ENCODE peak calls at places on chromosomes 16 and 17, in ten cellular contexts. X, C, Q, K, G, T, H, Z, O and S are unnamed samples.
A peak's percentile ranks its signal among the peaks of the same experiment; 100 is the strongest.

GRCh38 chr17:66950325-66950724 is 14.2 kb upstream of the CACNG4 start:
- DNase-seq in X (no peak), C (no peak), Q (no peak), K (no peak), G (no peak), T (no peak), H (no peak), Z (no peak), O (no peak), S (no peak)

GRCh38 chr16:1713933-1714332 is 7.9 kb downstream of the MAPK8IP3 start:
- DNase-seq in X (no peak), C (no peak), Q (no peak), K (peak; percentile 85), G (peak; percentile 17), T (no peak), H (no peak), Z (no peak), O (no peak), S (no peak)

GRCh38 chr17:17112628-17113200 is 70.5 kb downstream of the MPRIP start:
- DNase-seq in X (no peak), C (no peak), Q (no peak), K (no peak), G (no peak), T (no peak), H (no peak), Z (no peak), O (no peak), S (no peak)

GRCh38 chr16:15046692-15047376 is 9.0 kb downstream of the NTAN1 start:
- DNase-seq in X (no peak), C (no peak), Q (no peak), K (no peak), G (no peak), T (no peak), H (no peak), Z (no peak), O (no peak), S (no peak)

GRCh38 chr16:56329887-56330286 is 95.5 kb downstream of the AMFR start:
- DNase-seq in X (no peak), C (no peak), Q (no peak), K (no peak), G (no peak), T (no peak), H (no peak), Z (no peak), O (no peak), S (no peak)

GRCh38 chr16:84271866-84272265 is 22.8 kb upstream of the WFDC1 start:
- DNase-seq in X (no peak), C (no peak), Q (no peak), K (no peak), G (no peak), T (no peak), H (no peak), Z (no peak), O (no peak), S (no peak)

GRCh38 chr17:48522031-48522593 is 8.7 kb downstream of the HOXB1 start:
- DNase-seq in X (peak; percentile 58), C (no peak), Q (no peak), K (no peak), G (no peak), T (no peak), H (peak; percentile 27), Z (no peak), O (peak; percentile 50), S (no peak)

GRCh38 chr17:43645765-43646481 is 15.8 kb downstream of the MEOX1 start:
- DNase-seq in X (no peak), C (peak; percentile 92), Q (peak; percentile 42), K (peak; percentile 88), G (no peak), T (peak; percentile 89), H (peak; percentile 53), Z (no peak), O (no peak), S (no peak)

GRCh38 chr16:59826767-59827166 is 1092.7 kb upstream of the GOT2 start:
- DNase-seq in X (no peak), C (no peak), Q (no peak), K (no peak), G (no peak), T (no peak), H (no peak), Z (no peak), O (no peak), S (no peak)

GRCh38 chr17:77356109-77356689 is 215.4 kb downstream of the SEC14L1 start:
- DNase-seq in X (no peak), C (peak; percentile 63), Q (peak; percentile 66), K (no peak), G (no peak), T (no peak), H (no peak), Z (peak; percentile 83), O (no peak), S (peak; percentile 14)

GRCh38 chr17:81711814-81712467 is at the start of gene SLC25A10:
- DNase-seq in X (peak; percentile 64), C (no peak), Q (peak; percentile 91), K (peak; percentile 92), G (no peak), T (peak; percentile 70), H (peak; percentile 55), Z (no peak), O (peak; percentile 49), S (peak; percentile 94)
- H3K27ac ChIP-seq in X (peak within 1 kb of the TSS; percentile 45), C (peak within 1 kb of the TSS; percentile 85), Q (peak within 1 kb of the TSS; percentile 69), K (peak within 1 kb of the TSS; percentile 82), G (peak within 1 kb of the TSS; percentile 92), T (peak within 1 kb of the TSS; percentile 77), H (peak within 1 kb of the TSS; percentile 71), Z (peak within 1 kb of the TSS; percentile 75), O (peak within 1 kb of the TSS; percentile 75), S (peak within 1 kb of the TSS; percentile 79)

DNA sequence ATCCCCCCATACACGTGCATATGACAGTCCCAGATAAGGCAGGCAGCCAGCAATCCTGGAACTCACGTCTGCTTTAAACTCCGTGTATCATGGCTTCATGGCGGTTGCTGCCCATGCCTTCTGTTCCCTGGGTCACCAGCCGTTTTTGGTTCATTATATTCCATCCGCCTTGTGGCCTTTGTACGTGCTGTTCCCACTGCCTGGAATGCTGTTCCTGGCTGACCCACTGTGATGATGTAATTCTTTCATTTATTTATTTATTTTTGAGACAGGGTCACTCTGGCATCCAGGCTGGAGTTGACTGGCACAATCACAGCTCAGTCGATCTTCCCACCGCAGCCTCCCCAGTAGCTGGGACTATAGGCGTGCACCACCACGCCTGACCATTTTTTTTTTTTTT is 136.7 kb upstream of the GSE1 start:
- DNase-seq in X (no peak), C (no peak), Q (no peak), K (no peak), G (no peak), T (no peak), H (no peak), Z (no peak), O (no peak), S (no peak)
- H3K4me1 ChIP-seq in X (peaks cover 5% of the 10 kb centered on the region), C (peaks cover 36% of the 10 kb centered on the region), Q (peaks cover 29% of the 10 kb centered on the region), K (peaks cover 11% of the 10 kb centered on the region), G (peaks cover 11% of the 10 kb centered on the region), T (no peaks in the 10 kb centered on the region), H (no peaks in the 10 kb centered on the region), Z (peaks cover 25% of the 10 kb centered on the region), O (peaks cover 12% of the 10 kb centered on the region), S (no peaks in the 10 kb centered on the region)

DNA sequence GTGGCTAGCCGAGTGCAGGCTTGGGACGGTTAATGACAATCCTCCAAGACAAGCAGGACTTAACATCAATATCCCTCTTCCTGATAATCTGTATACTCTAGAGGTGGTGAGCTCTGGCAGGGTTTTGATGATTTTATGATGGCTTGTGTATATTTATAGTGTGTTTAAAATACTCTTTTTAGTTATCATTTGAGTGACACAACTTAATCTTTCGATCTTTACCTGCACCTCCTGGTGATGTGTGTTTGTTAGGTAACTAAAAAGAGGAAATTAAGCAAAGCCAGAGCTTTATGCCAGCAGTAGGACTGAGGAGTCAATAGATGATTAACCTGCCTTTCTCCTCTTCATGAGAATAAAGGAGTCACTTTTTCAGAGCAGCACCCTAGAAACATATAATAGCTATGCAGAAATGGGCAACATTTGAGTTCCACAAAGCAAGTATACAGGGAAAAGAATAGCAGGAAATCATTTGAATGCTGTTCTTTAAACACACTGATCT is 210.5 kb downstream of the IRX3 start:
- DNase-seq in X (no peak), C (no peak), Q (no peak), K (no peak), G (no peak), T (no peak), H (no peak), Z (no peak), O (no peak), S (no peak)
- TF ChIP-seq POLR2A in X (no peak), C (no peak), Q (no peak), K (no peak), G (no peak), T (no peak), H (no peak), Z (no peak), O (no peak), S (no peak)

DNA sequence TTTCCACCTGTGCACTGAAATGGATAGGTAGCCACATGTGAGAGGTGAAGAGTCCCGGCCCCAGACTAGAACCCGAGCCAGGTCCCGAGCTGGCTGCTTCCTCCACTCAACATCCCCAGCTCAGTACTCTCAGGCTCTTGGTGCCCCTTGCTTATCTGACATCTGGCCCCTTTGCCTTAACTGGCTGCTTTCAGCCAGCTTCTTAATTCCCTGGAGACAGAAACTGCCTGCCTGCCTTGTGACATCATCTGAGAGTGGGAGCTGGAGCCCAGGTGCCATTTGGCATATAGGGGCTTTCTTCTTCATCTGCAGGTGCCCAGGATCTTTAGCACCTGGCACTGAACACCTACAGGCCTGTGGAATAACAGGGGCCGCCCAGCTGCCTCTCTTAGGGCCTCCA is 8.9 kb downstream of the CHAD start:
- DNase-seq in X (no peak), C (no peak), Q (no peak), K (peak; percentile 29), G (no peak), T (no peak), H (no peak), Z (no peak), O (no peak), S (no peak)
- H3K27ac ChIP-seq in X (no peak overlapping the region), C (no peak overlapping the region), Q (no peak overlapping the region), K (no peak overlapping the region), G (no peak overlapping the region), T (no peak overlapping the region), H (no peak overlapping the region), Z (no peak overlapping the region), O (no peak overlapping the region), S (no peak overlapping the region)

DNA sequence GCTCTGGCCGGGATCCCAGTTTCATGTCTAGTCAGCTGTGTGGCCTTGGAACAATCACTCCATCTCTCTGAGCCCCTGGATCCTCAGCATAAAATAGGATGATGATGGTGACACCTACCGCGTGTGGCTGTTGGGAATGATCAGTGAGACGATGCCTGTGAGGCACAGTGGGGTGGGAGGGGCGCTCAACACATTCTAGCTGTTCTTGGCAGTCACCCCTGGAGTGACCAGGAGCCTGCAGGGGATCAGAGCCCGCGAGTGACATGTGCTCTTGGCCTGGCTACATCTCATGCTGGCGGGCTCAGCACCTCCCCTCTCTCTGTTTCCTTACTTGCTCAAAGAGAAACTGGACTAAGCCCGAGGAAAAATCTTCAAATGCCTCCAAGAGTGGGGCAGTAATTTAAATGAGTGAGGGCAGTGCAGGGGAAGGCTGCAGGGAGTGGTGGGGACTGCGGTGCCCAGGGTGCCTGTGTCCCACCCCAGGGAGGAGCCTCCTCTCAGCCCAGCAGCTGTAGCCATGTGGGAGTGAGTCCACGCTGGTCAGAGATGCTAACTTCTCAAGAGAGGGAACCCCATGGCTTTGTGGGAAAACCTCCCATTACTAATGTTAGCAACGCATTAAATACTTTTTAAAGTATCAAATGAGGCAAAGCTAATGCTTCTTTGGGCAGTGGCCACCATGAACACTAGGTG is 23.1 kb upstream of the DOK4 start:
- DNase-seq in X (no peak), C (no peak), Q (no peak), K (no peak), G (no peak), T (no peak), H (no peak), Z (no peak), O (no peak), S (no peak)
- H3K4me1 ChIP-seq in X (no peaks in the 10 kb centered on the region), C (no peaks in the 10 kb centered on the region), Q (no peaks in the 10 kb centered on the region), K (peaks cover 12% of the 10 kb centered on the region), G (no peaks in the 10 kb centered on the region), T (no peaks in the 10 kb centered on the region), H (no peaks in the 10 kb centered on the region), Z (peaks cover 4% of the 10 kb centered on the region), O (no peaks in the 10 kb centered on the region), S (no peaks in the 10 kb centered on the region)